ENCODE peak calls at places on chromosome 15, in six cellular contexts. S, M, U, P, L and E are unnamed samples.

GRCh38 chr15:39364721-39365120 is 216.2 kb upstream of the THBS1 start:
- DNase-seq in S (no peak), M (no peak), U (peak), P (no peak), L (no peak), E (no peak)

GRCh38 chr15:45795487-45796069 is 160.7 kb downstream of the SQOR start:
- DNase-seq in S (peak), M (no peak), U (peak), P (peak), L (peak), E (no peak)

GRCh38 chr15:73127302-73127936 is 75.2 kb downstream of the NEO1 start:
- DNase-seq in S (peak), M (no peak), U (peak), P (no peak), L (peak), E (no peak)

GRCh38 chr15:74399511-74400312 is 32.3 kb upstream of the CYP11A1 start:
- DNase-seq in S (no peak), M (no peak), U (peak), P (no peak), L (no peak), E (no peak)

GRCh38 chr15:71802770-71803169 is 7.6 kb upstream of the NR2E3 start:
- DNase-seq in S (peak), M (no peak), U (no peak), P (no peak), L (no peak), E (no peak)

GRCh38 chr15:63332367-63333078 is 49.1 kb downstream of the CA12 start:
- DNase-seq in S (no peak), M (no peak), U (peak), P (no peak), L (no peak), E (no peak)

GRCh38 chr15:91929509-91929908 is 76.0 kb downstream of the SLCO3A1 start:
- DNase-seq in S (no peak), M (no peak), U (peak), P (no peak), L (no peak), E (no peak)

GRCh38 chr15:40906947-40907802 is 12.9 kb downstream of the VPS18 start:
- DNase-seq in S (no peak), M (no peak), U (no peak), P (peak), L (peak), E (peak)

GRCh38 chr15:34732430-34732829 is 22.4 kb downstream of the GJD2 start:
- DNase-seq in S (no peak), M (no peak), U (no peak), P (no peak), L (no peak), E (no peak)